ENCODE peak calls at places on chromosomes 4 and X, in four cellular contexts. I is amygdala; Q is small intestine; M is stimulated activated CD4-positive, alpha-beta T cell treated with anti-CD3 and anti-CD28 coated beads, Interleukin-1b, Interleukin-23, amount 100 ng/mL, for 4 hours. D is an unnamed sample.
A peak's percentile ranks its signal among the peaks of the same experiment; 100 is the strongest.

GRCh38 chr4:154707877-154708276 is 35.9 kb upstream of the LRAT start:
- DNase-seq in Q (no peak), I (no peak), M (no peak), D (no peak)

GRCh38 chr4:53854991-53855885 is 209.2 kb downstream of the CHIC2 start:
- DNase-seq in I (no peak), M (no peak), Q (no peak), D (no peak)

GRCh38 chr4:38675167-38676121 is 11.4 kb downstream of the KLF3 start:
- DNase-seq in Q (peak; percentile 84), I (peak; percentile 66), M (peak; percentile 68), D (peak; percentile 98)

GRCh38 chr4:88758264-88758663 is 60.6 kb upstream of the NAP1L5 start:
- DNase-seq in M (no peak), I (no peak), Q (peak; percentile 27), D (no peak)

GRCh38 chr4:66572949-66573348 is 902.7 kb upstream of the EPHA5 start:
- DNase-seq in Q (no peak), M (no peak), I (no peak), D (no peak)

GRCh38 chr4:132809298-132810032 is 339.6 kb upstream of the PCDH10 start:
- DNase-seq in M (no peak), I (no peak), Q (no peak), D (no peak)

GRCh38 chr4:39987505-39987904 is 9.8 kb upstream of the PDS5A start:
- DNase-seq in I (no peak), M (no peak), Q (no peak), D (no peak)

GRCh38 chr4:26325191-26325590 is 4.4 kb downstream of the RBPJ start:
- DNase-seq in M (no peak), I (no peak), Q (peak; percentile 60), D (peak; percentile 69)

GRCh38 chr4:145734576-145735329 is 54.8 kb downstream of the C4orf51 start:
- DNase-seq in M (no peak), I (no peak), Q (peak; percentile 56), D (peak; percentile 59)

GRCh38 chr4:25769251-25769650 is 93.5 kb downstream of the SEL1L3 start:
- DNase-seq in I (no peak), Q (no peak), M (no peak), D (no peak)

GRCh38 chr4:74161676-74162450 is 3.9 kb downstream of the MTHFD2L start:
- DNase-seq in Q (no peak), I (no peak), M (no peak), D (no peak)

GRCh38 chr4:104494161-104494560 is 533 bp downstream of the CXXC4 start:
- DNase-seq in Q (peak; percentile 68), M (no peak), I (no peak), D (peak; percentile 39)

GRCh38 chrX:112670964-112671363 is 8.8 kb downstream of the LHFPL1 start:
- DNase-seq in M (no peak), Q (no peak), I (no peak), D (no peak)

GRCh38 chrX:56802921-56803848 is 74.1 kb downstream of the NBDY start:
- DNase-seq in Q (no peak), I (peak; percentile 87), M (peak; percentile 46), D (peak; percentile 67)

GRCh38 chrX:139204903-139205667 is 325.5 kb upstream of the F9 start:
- DNase-seq in Q (no peak), I (no peak), M (no peak), D (no peak)

GRCh38 chr4:177718514-177718913 is 276.3 kb upstream of the AGA start:
- DNase-seq in Q (no peak), I (no peak), M (no peak), D (no peak)

GRCh38 chr4:147361726-147362125 is 119.2 kb upstream of the EDNRA start:
- DNase-seq in Q (peak; percentile 96), I (no peak), M (no peak), D (peak; percentile 66)

GRCh38 chrX:132875705-132876508 is 82.5 kb downstream of the HS6ST2 start:
- DNase-seq in Q (no peak), M (no peak), I (no peak), D (no peak)

GRCh38 chrX:8201896-8202331 is 30.8 kb upstream of the VCX2 start:
- DNase-seq in Q (no peak), M (no peak), I (no peak), D (no peak)

GRCh38 chrX:19127649-19128168 is 5.4 kb upstream of the ADGRG2 start:
- DNase-seq in I (no peak), M (no peak), Q (no peak), D (no peak)

GRCh38 chr4:40843696-40844095 is 93.9 kb downstream of the NSUN7 start:
- DNase-seq in I (no peak), M (no peak), Q (no peak), D (peak; percentile 18)

GRCh38 chr4:143273170-143273917 is 63.3 kb upstream of the GAB1 start:
- DNase-seq in I (no peak), M (no peak), Q (no peak), D (no peak)

GRCh38 chrX:48713847-48714246 is 17.3 kb downstream of the SUV39H1 start:
- DNase-seq in Q (peak; percentile 23), I (no peak), M (no peak), D (no peak)

GRCh38 chr4:48799157-48799556 is 19.1 kb upstream of the FRYL start:
- DNase-seq in Q (no peak), M (no peak), I (no peak), D (peak; percentile 35)

GRCh38 chrX:17758382-17758781 is 21.1 kb downstream of the SCML1 start:
- DNase-seq in I (no peak), Q (no peak), M (no peak), D (no peak)

GRCh38 chr4:150960079-150960478 is 55.0 kb downstream of the LRBA start:
- DNase-seq in I (no peak), Q (peak; percentile 13), M (no peak), D (no peak)

GRCh38 chr4:141311805-141312204 is 91.1 kb downstream of the ZNF330 start:
- DNase-seq in I (no peak), Q (no peak), M (no peak), D (no peak)

GRCh38 chr4:184503869-184504300 is 29.5 kb upstream of the IRF2 start:
- DNase-seq in I (no peak), Q (no peak), M (no peak), D (no peak)